ENCODE peak calls at places on chromosomes 2 and 18, in seven cellular contexts. B is K562, U is endothelial cell of umbilical vein, A is H1, F is HCT116, Y is GM12878, N is HepG2. O is an unnamed sample.

GRCh38 chr2:113996826-113997599 is 107.1 kb downstream of the ACTR3 start:
- DNase-seq in B (no peak), U (no peak), A (no peak), F (no peak), Y (no peak), N (no peak), O (no peak)

GRCh38 chr18:66558773-66559172 is 45.1 kb downstream of the CDH19 start:
- DNase-seq in B (no peak), U (no peak), A (no peak), F (no peak), Y (no peak), N (no peak), O (no peak)

GRCh38 chr2:191178806-191179514 is 28.2 kb upstream of the STAT4 start:
- DNase-seq in B (no peak), U (no peak), A (no peak), F (no peak), Y (no peak), N (no peak), O (no peak)

GRCh38 chr2:200430017-200430416 is 79.9 kb downstream of the KCTD18 start:
- DNase-seq in B (no peak), U (no peak), A (no peak), F (no peak), Y (no peak), N (no peak), O (no peak)

GRCh38 chr2:129087133-129087813 is 768.6 kb upstream of the HS6ST1 start:
- DNase-seq in B (no peak), U (no peak), A (no peak), F (no peak), Y (no peak), N (no peak), O (no peak)

GRCh38 chr2:74741651-74742050 is 87.6 kb downstream of the SEMA4F start:
- DNase-seq in B (no peak), U (no peak), A (no peak), F (no peak), Y (no peak), N (no peak), O (no peak)

GRCh38 chr2:56288863-56289580 is 105.2 kb downstream of the CCDC85A start:
- DNase-seq in B (no peak), U (no peak), A (no peak), F (no peak), Y (no peak), N (no peak), O (peak; percentile 23)

GRCh38 chr2:196233033-196233807 is 61.8 kb upstream of the STK17B start:
- DNase-seq in B (no peak), U (peak; percentile 93), A (no peak), F (peak; percentile 88), Y (no peak), N (no peak), O (no peak)

GRCh38 chr2:121903037-121903689 is 147.7 kb downstream of the TSN start:
- DNase-seq in B (no peak), U (no peak), A (no peak), F (no peak), Y (no peak), N (no peak), O (no peak)

GRCh38 chr2:71943238-71944182 is 204.2 kb downstream of the CYP26B1 start:
- DNase-seq in B (no peak), U (no peak), A (no peak), F (no peak), Y (no peak), N (no peak), O (no peak)

GRCh38 chr2:55487686-55488085 is 31.8 kb upstream of the CFAP36 start:
- DNase-seq in B (no peak), U (no peak), A (no peak), F (no peak), Y (no peak), N (no peak), O (no peak)

GRCh38 chr2:20400306-20400705 is 46.6 kb upstream of the RHOB start:
- DNase-seq in B (no peak), U (no peak), A (no peak), F (no peak), Y (no peak), N (no peak), O (no peak)

GRCh38 chr2:216596234-216596985 is 36.8 kb upstream of the IGFBP2 start:
- DNase-seq in B (no peak), U (peak; percentile 54), A (no peak), F (no peak), Y (no peak), N (no peak), O (no peak)

GRCh38 chr2:233037078-233037477 is 4.6 kb downstream of the NEU2 start:
- DNase-seq in B (no peak), U (no peak), A (no peak), F (no peak), Y (no peak), N (no peak), O (no peak)

GRCh38 chr2:83594261-83594660 is 864.8 kb downstream of the SUCLG1 start:
- DNase-seq in B (no peak), U (no peak), A (no peak), F (no peak), Y (no peak), N (no peak), O (no peak)

GRCh38 chr2:111900859-111901258 is 2.5 kb downstream of the MERTK start:
- DNase-seq in B (no peak), U (peak; percentile 80), A (no peak), F (no peak), Y (no peak), N (peak; percentile 58), O (peak; percentile 51)

GRCh38 chr2:199749571-199749970 is 101.4 kb downstream of the FTCDNL1 start:
- DNase-seq in B (no peak), U (no peak), A (no peak), F (no peak), Y (no peak), N (no peak), O (no peak)

GRCh38 chr2:120737802-120738516 is 2.3 kb downstream of the GLI2 start:
- DNase-seq in B (no peak), U (no peak), A (no peak), F (no peak), Y (no peak), N (no peak), O (peak; percentile 87)

DNA sequence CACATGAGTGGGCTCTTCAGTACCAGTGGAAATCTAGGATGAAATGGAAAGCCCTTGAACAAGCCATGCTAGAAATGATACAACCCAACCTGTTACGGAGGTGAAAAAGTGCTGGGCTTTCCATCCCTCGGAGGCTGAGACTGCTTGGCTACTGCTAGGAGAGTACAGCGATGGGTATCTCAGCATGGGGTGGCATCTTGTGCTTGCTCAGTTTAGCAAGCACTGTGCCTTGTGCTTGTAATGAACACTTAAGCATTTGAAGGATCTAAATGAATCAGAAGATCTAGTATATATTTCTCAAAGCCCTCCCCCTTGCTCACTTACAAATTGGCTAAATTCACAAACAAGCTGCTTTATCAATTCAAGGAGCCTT is 44.3 kb upstream of the EHBP1 start:
- DNase-seq in B (no peak), U (no peak), A (no peak), F (no peak), Y (no peak), N (no peak), O (peak; percentile 16)
- H2AFZ ChIP-seq in B (no peak overlapping the region), U (no peak overlapping the region), A (peak overlapping the region; percentile 43), F (no peak overlapping the region), Y (no peak overlapping the region), N (peak overlapping the region; percentile 60), O (peak overlapping the region; percentile 15)

GRCh38 chr2:99410276-99410675 is 73.1 kb downstream of the EIF5B start:
- DNase-seq in B (no peak), U (no peak), A (no peak), F (no peak), Y (no peak), N (no peak), O (no peak)
- TF ChIP-seq EZH2 in B (no peak), U (no peak), A (no peak), F (no peak), Y (no peak), N (no peak), O (no peak)

DNA sequence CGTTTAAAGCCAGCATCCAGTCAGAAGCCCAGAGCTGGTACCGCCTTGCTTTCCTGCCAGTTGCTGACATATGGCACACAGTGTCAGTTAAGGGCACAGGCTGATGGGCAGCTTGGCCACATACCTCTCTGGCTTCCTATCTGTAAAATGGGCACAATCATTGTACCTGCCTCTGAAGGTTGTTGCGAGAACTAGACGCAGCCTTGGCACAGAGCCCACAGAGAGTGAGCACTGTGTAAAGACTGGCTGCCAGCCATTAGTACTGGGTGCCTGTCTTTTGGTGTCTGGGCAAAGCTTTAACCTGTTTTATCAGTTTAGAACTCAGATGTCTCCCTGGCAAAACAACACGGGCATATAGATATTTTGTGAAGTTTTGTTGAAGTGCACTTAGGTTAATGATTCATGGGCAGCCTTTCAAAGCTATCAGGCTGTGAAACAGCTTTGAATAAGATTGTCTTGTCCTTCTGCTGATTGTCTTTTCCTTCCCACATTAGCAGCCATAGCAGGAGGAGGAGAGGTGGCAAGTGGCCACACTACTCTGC is 269.5 kb downstream of the NEDD4L start:
- DNase-seq in B (no peak), U (no peak), A (no peak), F (no peak), Y (no peak), N (peak; percentile 9), O (no peak)
- TF ChIP-seq POLR2AphosphoS5 in B (no peak), U (no peak), A (no peak), F (no peak), Y (no peak), N (no peak), O (no peak)

DNA sequence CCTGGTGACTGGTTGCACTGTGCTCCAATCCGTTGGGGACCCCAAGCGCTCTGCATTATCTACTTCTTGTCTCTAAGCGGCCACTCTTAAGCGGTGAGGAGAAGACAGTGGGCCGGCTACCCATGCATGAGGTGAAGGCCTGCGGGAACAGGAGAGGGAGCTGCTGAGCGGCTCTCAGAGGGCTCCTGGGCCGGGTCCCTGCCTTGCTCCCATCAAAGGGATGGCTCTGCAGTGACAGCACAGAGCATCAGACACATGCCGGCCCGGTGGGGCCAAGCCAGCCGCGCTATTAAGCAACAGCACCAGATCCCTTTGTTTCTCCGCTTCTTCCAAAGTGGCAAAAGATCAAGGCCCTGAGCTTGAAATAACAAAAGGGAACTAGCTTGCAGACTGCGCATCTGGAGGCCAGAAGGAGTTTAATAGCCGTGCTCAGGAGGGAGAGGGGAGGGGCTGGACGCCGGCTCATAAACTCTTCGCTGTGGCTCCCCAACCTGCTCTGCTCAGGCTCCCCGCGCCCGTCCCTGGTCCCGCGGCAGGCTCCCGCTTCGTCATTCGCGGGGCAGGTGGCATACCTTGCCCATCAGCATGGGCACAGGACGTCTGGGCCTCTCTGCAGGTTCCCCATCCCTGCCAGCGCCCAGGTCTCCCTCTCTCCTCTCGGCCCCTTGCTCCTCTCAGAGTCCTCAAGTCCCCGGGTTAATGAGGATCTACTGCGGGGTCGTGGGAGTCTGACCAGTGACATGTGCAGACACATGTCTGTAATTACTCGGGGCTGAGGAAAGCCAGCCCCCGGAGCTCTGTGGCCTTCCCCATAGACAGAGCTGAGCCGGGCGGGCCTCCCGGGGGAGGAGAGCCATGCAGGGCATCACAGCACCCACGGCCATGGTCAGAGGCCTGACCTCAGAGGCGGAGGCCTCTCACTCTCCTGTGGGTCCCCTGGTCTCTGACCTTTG is 96.7 kb downstream of the ASB1 start:
- DNase-seq in B (no peak), U (no peak), A (peak; percentile 31), F (no peak), Y (no peak), N (peak; percentile 93), O (peak; percentile 78)
- H2AFZ ChIP-seq in B (no peak overlapping the region), U (no peak overlapping the region), A (no peak overlapping the region), F (no peak overlapping the region), Y (no peak overlapping the region), N (no peak overlapping the region), O (peak overlapping the region; percentile 59)

GRCh38 chr2:127703282-127703681 is 2.0 kb downstream of the SFT2D3 start:
- DNase-seq in B (no peak), U (no peak), A (no peak), F (no peak), Y (no peak), N (no peak), O (no peak)
- TF ChIP-seq EZH2 in B (no peak), U (no peak), A (no peak), F (no peak), Y (no peak), N (no peak), O (no peak)